ENCODE peak calls at places on chromosomes 5 and 9, in six cellular contexts. One of them, this sample, is unnamed.

GRCh38 chr5:139043127-139043905 is 154.9 kb downstream of the SIL1 start:
- DNase-seq in CD8-positive, alpha-beta T cell: no peak
- DNase-seq in right cardiac atrium: no peak
- DNase-seq in fibroblast of lung: peak
- DNase-seq in SJSA1: no peak
- DNase-seq in dorsolateral prefrontal cortex: no peak
- DNase-seq in this sample: no peak

GRCh38 chr5:60066502-60066901 is 173.0 kb upstream of the PDE4D start:
- DNase-seq in CD8-positive, alpha-beta T cell: no peak
- DNase-seq in right cardiac atrium: no peak
- DNase-seq in fibroblast of lung: peak
- DNase-seq in SJSA1: no peak
- DNase-seq in dorsolateral prefrontal cortex: no peak
- DNase-seq in this sample: no peak

GRCh38 chr5:127066721-127067120 is 6.6 kb downstream of the C5orf63 start:
- DNase-seq in CD8-positive, alpha-beta T cell: no peak
- DNase-seq in right cardiac atrium: no peak
- DNase-seq in fibroblast of lung: no peak
- DNase-seq in SJSA1: no peak
- DNase-seq in dorsolateral prefrontal cortex: no peak
- DNase-seq in this sample: no peak

GRCh38 chr5:178425621-178426068 is 164.5 kb downstream of the COL23A1 start:
- DNase-seq in CD8-positive, alpha-beta T cell: no peak
- DNase-seq in right cardiac atrium: no peak
- DNase-seq in fibroblast of lung: no peak
- DNase-seq in SJSA1: peak
- DNase-seq in dorsolateral prefrontal cortex: no peak
- DNase-seq in this sample: no peak

GRCh38 chr9:133647765-133648469 is 11.8 kb downstream of the DBH start:
- DNase-seq in CD8-positive, alpha-beta T cell: no peak
- DNase-seq in right cardiac atrium: no peak
- DNase-seq in fibroblast of lung: no peak
- DNase-seq in SJSA1: no peak
- DNase-seq in dorsolateral prefrontal cortex: no peak
- DNase-seq in this sample: no peak

GRCh38 chr9:35616681-35617459 is 1.3 kb downstream of the CD72 start:
- DNase-seq in CD8-positive, alpha-beta T cell: peak
- DNase-seq in right cardiac atrium: peak
- DNase-seq in fibroblast of lung: peak
- DNase-seq in SJSA1: peak
- DNase-seq in dorsolateral prefrontal cortex: peak
- DNase-seq in this sample: no peak

GRCh38 chr5:31707294-31707693 is 68.4 kb downstream of the PDZD2 start:
- DNase-seq in CD8-positive, alpha-beta T cell: no peak
- DNase-seq in right cardiac atrium: no peak
- DNase-seq in fibroblast of lung: no peak
- DNase-seq in SJSA1: no peak
- DNase-seq in dorsolateral prefrontal cortex: no peak
- DNase-seq in this sample: no peak

GRCh38 chr5:10635257-10635860 is 71.5 kb downstream of the ANKRD33B start:
- DNase-seq in CD8-positive, alpha-beta T cell: peak
- DNase-seq in right cardiac atrium: no peak
- DNase-seq in fibroblast of lung: peak
- DNase-seq in SJSA1: peak
- DNase-seq in dorsolateral prefrontal cortex: no peak
- DNase-seq in this sample: no peak

GRCh38 chr5:127958421-127959011 is 125.0 kb upstream of the SLC12A2 start:
- DNase-seq in CD8-positive, alpha-beta T cell: no peak
- DNase-seq in right cardiac atrium: no peak
- DNase-seq in fibroblast of lung: no peak
- DNase-seq in SJSA1: no peak
- DNase-seq in dorsolateral prefrontal cortex: no peak
- DNase-seq in this sample: no peak

GRCh38 chr9:97511762-97512429 is 10.4 kb downstream of the TMOD1 start:
- DNase-seq in CD8-positive, alpha-beta T cell: no peak
- DNase-seq in right cardiac atrium: no peak
- DNase-seq in fibroblast of lung: no peak
- DNase-seq in SJSA1: peak
- DNase-seq in dorsolateral prefrontal cortex: no peak
- DNase-seq in this sample: no peak

GRCh38 chr5:18736051-18736398 is 1101.8 kb downstream of the TAF11L14 start:
- DNase-seq in CD8-positive, alpha-beta T cell: no peak
- DNase-seq in right cardiac atrium: no peak
- DNase-seq in fibroblast of lung: no peak
- DNase-seq in SJSA1: no peak
- DNase-seq in dorsolateral prefrontal cortex: no peak
- DNase-seq in this sample: no peak

GRCh38 chr5:42621662-42622061 is 135.0 kb upstream of the CCDC152 start:
- DNase-seq in CD8-positive, alpha-beta T cell: no peak
- DNase-seq in right cardiac atrium: no peak
- DNase-seq in fibroblast of lung: peak
- DNase-seq in SJSA1: no peak
- DNase-seq in dorsolateral prefrontal cortex: no peak
- DNase-seq in this sample: no peak

DNA sequence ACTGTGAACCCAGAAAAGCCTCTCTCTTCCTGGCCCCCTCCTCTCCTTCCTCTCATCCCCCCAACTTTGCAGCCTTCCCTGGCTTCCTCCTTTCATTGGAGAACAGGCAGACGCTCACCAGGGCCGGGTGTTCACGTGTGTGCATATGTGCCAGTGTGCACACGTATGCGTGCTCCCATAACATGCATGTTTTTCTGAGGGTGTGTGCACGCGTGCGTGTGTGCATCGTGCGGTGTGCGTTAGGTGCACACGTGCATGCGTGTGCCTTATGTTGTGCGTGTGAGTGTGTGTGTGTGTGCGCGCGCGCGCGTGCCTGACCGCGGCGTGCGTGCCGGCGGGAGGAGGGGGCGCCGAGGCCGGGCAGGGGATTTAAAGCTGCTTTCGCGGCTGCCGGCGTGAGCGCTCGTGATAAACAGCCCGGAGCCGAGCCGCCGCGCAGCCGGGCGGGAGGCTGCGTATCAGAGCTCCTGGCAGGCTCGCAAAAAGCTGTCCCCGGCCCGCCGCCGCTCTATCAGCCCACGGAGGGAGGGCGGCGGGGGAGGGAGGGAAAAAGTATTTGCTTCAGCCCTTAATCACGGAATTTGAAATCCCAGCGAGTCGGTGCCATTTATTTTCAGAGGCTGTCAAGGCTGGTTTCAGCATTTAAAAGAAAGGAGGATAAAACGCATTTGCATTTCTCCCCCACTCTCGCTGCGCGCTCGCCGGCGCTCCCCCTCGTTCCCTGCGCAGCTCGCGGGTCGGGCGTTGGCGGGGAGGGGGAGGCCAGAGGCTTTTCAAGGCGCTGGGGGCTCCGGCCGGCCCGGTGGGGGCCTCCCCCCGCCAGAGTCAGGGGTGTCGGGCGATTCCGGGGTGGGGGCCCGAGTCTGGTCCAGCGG is 183.9 kb downstream of the C9orf50 start:
- DNase-seq in CD8-positive, alpha-beta T cell: peak
- DNase-seq in right cardiac atrium: peak
- DNase-seq in fibroblast of lung: peak
- DNase-seq in SJSA1: no peak
- DNase-seq in dorsolateral prefrontal cortex: peak
- DNase-seq in this sample: no peak
- H3K27ac ChIP-seq in CD8-positive, alpha-beta T cell: no peak
- H3K27ac ChIP-seq in right cardiac atrium: peak
- H3K27ac ChIP-seq in fibroblast of lung: no peak
- H3K27ac ChIP-seq in SJSA1: no peak
- H3K27ac ChIP-seq in dorsolateral prefrontal cortex: peak
- H3K27ac ChIP-seq in this sample: no peak

DNA sequence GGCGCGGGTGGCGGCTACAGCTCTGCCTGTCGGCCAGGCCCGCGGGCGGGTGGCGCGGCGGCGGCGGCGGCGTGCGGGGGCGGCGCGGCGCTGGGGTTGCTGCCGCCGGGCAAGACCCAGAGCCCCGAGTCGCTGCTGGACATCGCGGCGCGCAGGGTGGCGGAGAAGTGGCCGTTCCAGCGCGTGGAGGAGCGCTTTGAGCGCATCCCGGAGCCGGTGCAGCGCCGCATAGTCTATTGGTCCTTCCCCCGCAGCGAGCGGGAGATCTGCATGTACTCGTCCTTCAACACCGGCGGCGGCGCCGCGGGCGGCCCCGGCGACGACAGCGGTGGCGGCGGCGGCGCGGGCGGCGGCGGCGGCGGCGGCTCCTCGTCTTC is 299 bp downstream of the ZSWIM6 start:
- DNase-seq in CD8-positive, alpha-beta T cell: peak
- DNase-seq in right cardiac atrium: peak
- DNase-seq in fibroblast of lung: no peak
- DNase-seq in SJSA1: no peak
- DNase-seq in dorsolateral prefrontal cortex: peak
- DNase-seq in this sample: no peak
- H3K4me3 ChIP-seq in CD8-positive, alpha-beta T cell: no peak
- H3K4me3 ChIP-seq in right cardiac atrium: peak
- H3K4me3 ChIP-seq in fibroblast of lung: peak
- H3K4me3 ChIP-seq in SJSA1: peak
- H3K4me3 ChIP-seq in dorsolateral prefrontal cortex: peak
- H3K4me3 ChIP-seq in this sample: peak

GRCh38 chr9:77212801-77213200 is 35.5 kb downstream of the VPS13A start:
- DNase-seq in CD8-positive, alpha-beta T cell: no peak
- DNase-seq in right cardiac atrium: no peak
- DNase-seq in fibroblast of lung: no peak
- DNase-seq in SJSA1: no peak
- DNase-seq in dorsolateral prefrontal cortex: no peak
- DNase-seq in this sample: no peak

GRCh38 chr9:77215874-77216273 is 38.5 kb downstream of the VPS13A start:
- DNase-seq in CD8-positive, alpha-beta T cell: no peak
- DNase-seq in right cardiac atrium: no peak
- DNase-seq in fibroblast of lung: peak
- DNase-seq in SJSA1: no peak
- DNase-seq in dorsolateral prefrontal cortex: no peak
- DNase-seq in this sample: no peak

GRCh38 chr9:77221431-77221830 is 44.1 kb downstream of the VPS13A start:
- DNase-seq in CD8-positive, alpha-beta T cell: no peak
- DNase-seq in right cardiac atrium: no peak
- DNase-seq in fibroblast of lung: peak
- DNase-seq in SJSA1: no peak
- DNase-seq in dorsolateral prefrontal cortex: no peak
- DNase-seq in this sample: no peak

DNA sequence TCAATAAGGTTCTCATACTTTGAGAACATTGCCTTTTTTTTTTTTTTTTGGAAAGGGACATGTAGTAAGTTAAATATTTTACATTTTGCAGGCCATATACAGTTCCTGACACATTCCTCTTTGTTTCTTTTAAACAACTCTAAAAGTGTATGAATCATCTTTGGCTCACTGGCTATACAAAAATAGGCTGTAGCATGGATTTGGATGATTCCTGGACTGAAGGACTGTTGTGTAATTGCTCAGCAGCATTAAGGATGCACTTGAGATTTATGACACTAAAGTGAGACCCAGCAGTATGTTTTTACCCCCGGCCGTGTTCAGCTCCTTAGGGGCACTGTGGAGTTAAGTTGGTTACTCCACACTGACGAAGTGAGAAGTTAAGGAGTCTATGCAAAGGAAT is 41.3 kb downstream of the VPS13A start:
- DNase-seq in CD8-positive, alpha-beta T cell: no peak
- DNase-seq in right cardiac atrium: no peak
- DNase-seq in fibroblast of lung: peak
- DNase-seq in SJSA1: no peak
- DNase-seq in dorsolateral prefrontal cortex: no peak
- DNase-seq in this sample: no peak
- H3K27ac ChIP-seq in CD8-positive, alpha-beta T cell: no peak
- H3K27ac ChIP-seq in right cardiac atrium: no peak
- H3K27ac ChIP-seq in fibroblast of lung: no peak
- H3K27ac ChIP-seq in SJSA1: no peak
- H3K27ac ChIP-seq in dorsolateral prefrontal cortex: peak
- H3K27ac ChIP-seq in this sample: no peak

DNA sequence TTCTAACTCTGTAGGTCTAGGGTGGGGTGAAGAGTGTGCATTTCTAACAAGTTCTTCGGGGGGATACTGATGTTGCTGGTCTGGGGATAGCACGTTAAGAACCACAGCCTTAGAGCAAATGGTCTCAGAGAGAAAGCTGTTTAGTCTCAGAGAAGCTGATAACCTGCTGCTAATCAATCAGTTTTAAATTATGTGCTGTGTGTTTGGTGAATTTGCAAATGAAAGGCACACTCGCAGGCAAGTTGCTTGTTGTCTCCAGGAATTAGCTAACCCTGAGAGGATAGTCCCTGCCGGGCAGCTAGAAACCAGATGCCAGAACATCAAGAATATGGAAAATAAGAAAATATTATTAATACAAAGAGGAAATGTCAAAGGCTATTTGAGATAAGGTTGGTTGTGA is 79.2 kb downstream of the DMRT2 start:
- DNase-seq in CD8-positive, alpha-beta T cell: no peak
- DNase-seq in right cardiac atrium: no peak
- DNase-seq in fibroblast of lung: no peak
- DNase-seq in SJSA1: no peak
- DNase-seq in dorsolateral prefrontal cortex: no peak
- DNase-seq in this sample: no peak
- H3K4me3 ChIP-seq in CD8-positive, alpha-beta T cell: no peak
- H3K4me3 ChIP-seq in right cardiac atrium: no peak
- H3K4me3 ChIP-seq in fibroblast of lung: no peak
- H3K4me3 ChIP-seq in SJSA1: no peak
- H3K4me3 ChIP-seq in dorsolateral prefrontal cortex: no peak
- H3K4me3 ChIP-seq in this sample: no peak

This sample was measured in iPS DF 6.9.